ENCODE peak calls at places on chromosomes 1 and 21, in ten cellular contexts. One of them, this sample, is unnamed.

GRCh38 chr1:22176258-22176657 is 33.4 kb upstream of the WNT4 start:
- DNase-seq in cardiac fibroblast: no peak
- DNase-seq in amniotic stem cell: no peak
- DNase-seq in GM23338: no peak
- DNase-seq in left cardiac atrium: no peak
- DNase-seq in caudate nucleus: no peak
- DNase-seq in activated T-cell treated with anti-CD3 and anti-CD28 coated beads, Interleukin-2, amount 50 U/mL, for 72 hours: peak
- DNase-seq in activated CD4-positive, alpha-beta T cell treated with anti-CD3 and anti-CD28 coated beads for 36 hours: peak
- DNase-seq in HFFc6: no peak
- DNase-seq in stromal cell of bone marrow: no peak
- DNase-seq in this sample: no peak

GRCh38 chr1:203037509-203038190 is 11.4 kb downstream of the PPFIA4 start:
- DNase-seq in cardiac fibroblast: no peak
- DNase-seq in amniotic stem cell: no peak
- DNase-seq in GM23338: no peak
- DNase-seq in left cardiac atrium: no peak
- DNase-seq in caudate nucleus: no peak
- DNase-seq in activated T-cell treated with anti-CD3 and anti-CD28 coated beads, Interleukin-2, amount 50 U/mL, for 72 hours: no peak
- DNase-seq in activated CD4-positive, alpha-beta T cell treated with anti-CD3 and anti-CD28 coated beads for 36 hours: no peak
- DNase-seq in HFFc6: no peak
- DNase-seq in stromal cell of bone marrow: no peak
- DNase-seq in this sample: peak

GRCh38 chr21:34093083-34093482 is 19.7 kb downstream of the MRPS6 start:
- DNase-seq in cardiac fibroblast: no peak
- DNase-seq in amniotic stem cell: no peak
- DNase-seq in GM23338: no peak
- DNase-seq in left cardiac atrium: no peak
- DNase-seq in caudate nucleus: no peak
- DNase-seq in activated T-cell treated with anti-CD3 and anti-CD28 coated beads, Interleukin-2, amount 50 U/mL, for 72 hours: no peak
- DNase-seq in activated CD4-positive, alpha-beta T cell treated with anti-CD3 and anti-CD28 coated beads for 36 hours: no peak
- DNase-seq in HFFc6: no peak
- DNase-seq in stromal cell of bone marrow: no peak
- DNase-seq in this sample: no peak

GRCh38 chr1:1540015-1540816 is at the start of gene TMEM240:
- DNase-seq in cardiac fibroblast: peak
- DNase-seq in amniotic stem cell: peak
- DNase-seq in GM23338: peak
- DNase-seq in left cardiac atrium: peak
- DNase-seq in caudate nucleus: peak
- DNase-seq in activated T-cell treated with anti-CD3 and anti-CD28 coated beads, Interleukin-2, amount 50 U/mL, for 72 hours: peak
- DNase-seq in activated CD4-positive, alpha-beta T cell treated with anti-CD3 and anti-CD28 coated beads for 36 hours: peak
- DNase-seq in HFFc6: peak
- DNase-seq in stromal cell of bone marrow: peak
- DNase-seq in this sample: peak

GRCh38 chr1:207286747-207287528 is 34.5 kb upstream of the CD55 start:
- DNase-seq in cardiac fibroblast: no peak
- DNase-seq in amniotic stem cell: no peak
- DNase-seq in GM23338: no peak
- DNase-seq in left cardiac atrium: no peak
- DNase-seq in caudate nucleus: no peak
- DNase-seq in activated T-cell treated with anti-CD3 and anti-CD28 coated beads, Interleukin-2, amount 50 U/mL, for 72 hours: no peak
- DNase-seq in activated CD4-positive, alpha-beta T cell treated with anti-CD3 and anti-CD28 coated beads for 36 hours: no peak
- DNase-seq in HFFc6: no peak
- DNase-seq in stromal cell of bone marrow: peak
- DNase-seq in this sample: no peak

GRCh38 chr1:235657747-235658526 is 8.4 kb upstream of the GNG4 start:
- DNase-seq in cardiac fibroblast: no peak
- DNase-seq in amniotic stem cell: no peak
- DNase-seq in GM23338: no peak
- DNase-seq in left cardiac atrium: no peak
- DNase-seq in caudate nucleus: no peak
- DNase-seq in activated T-cell treated with anti-CD3 and anti-CD28 coated beads, Interleukin-2, amount 50 U/mL, for 72 hours: no peak
- DNase-seq in activated CD4-positive, alpha-beta T cell treated with anti-CD3 and anti-CD28 coated beads for 36 hours: no peak
- DNase-seq in HFFc6: no peak
- DNase-seq in stromal cell of bone marrow: no peak
- DNase-seq in this sample: no peak

GRCh38 chr1:183764981-183765380 is 39.9 kb upstream of the RGL1 start:
- DNase-seq in cardiac fibroblast: no peak
- DNase-seq in amniotic stem cell: no peak
- DNase-seq in GM23338: no peak
- DNase-seq in left cardiac atrium: no peak
- DNase-seq in caudate nucleus: no peak
- DNase-seq in activated T-cell treated with anti-CD3 and anti-CD28 coated beads, Interleukin-2, amount 50 U/mL, for 72 hours: no peak
- DNase-seq in activated CD4-positive, alpha-beta T cell treated with anti-CD3 and anti-CD28 coated beads for 36 hours: no peak
- DNase-seq in HFFc6: peak
- DNase-seq in stromal cell of bone marrow: no peak
- DNase-seq in this sample: no peak

GRCh38 chr1:226886142-226886901 is 15.9 kb downstream of the PSEN2 start:
- DNase-seq in cardiac fibroblast: no peak
- DNase-seq in amniotic stem cell: no peak
- DNase-seq in GM23338: no peak
- DNase-seq in left cardiac atrium: no peak
- DNase-seq in caudate nucleus: no peak
- DNase-seq in activated T-cell treated with anti-CD3 and anti-CD28 coated beads, Interleukin-2, amount 50 U/mL, for 72 hours: no peak
- DNase-seq in activated CD4-positive, alpha-beta T cell treated with anti-CD3 and anti-CD28 coated beads for 36 hours: no peak
- DNase-seq in HFFc6: no peak
- DNase-seq in stromal cell of bone marrow: no peak
- DNase-seq in this sample: no peak

GRCh38 chr1:72023063-72023647 is 259.2 kb downstream of the NEGR1 start:
- DNase-seq in cardiac fibroblast: no peak
- DNase-seq in amniotic stem cell: no peak
- DNase-seq in GM23338: peak
- DNase-seq in left cardiac atrium: no peak
- DNase-seq in caudate nucleus: no peak
- DNase-seq in activated T-cell treated with anti-CD3 and anti-CD28 coated beads, Interleukin-2, amount 50 U/mL, for 72 hours: no peak
- DNase-seq in activated CD4-positive, alpha-beta T cell treated with anti-CD3 and anti-CD28 coated beads for 36 hours: no peak
- DNase-seq in HFFc6: no peak
- DNase-seq in stromal cell of bone marrow: no peak
- DNase-seq in this sample: no peak

GRCh38 chr1:36151845-36152203 is 2.5 kb upstream of the TRAPPC3 start:
- DNase-seq in cardiac fibroblast: peak
- DNase-seq in amniotic stem cell: no peak
- DNase-seq in GM23338: no peak
- DNase-seq in left cardiac atrium: peak
- DNase-seq in caudate nucleus: no peak
- DNase-seq in activated T-cell treated with anti-CD3 and anti-CD28 coated beads, Interleukin-2, amount 50 U/mL, for 72 hours: peak
- DNase-seq in activated CD4-positive, alpha-beta T cell treated with anti-CD3 and anti-CD28 coated beads for 36 hours: peak
- DNase-seq in HFFc6: no peak
- DNase-seq in stromal cell of bone marrow: no peak
- DNase-seq in this sample: no peak

This sample was measured in tibial artery.